ENCODE peak calls at places on chromosomes 2 and 18, in ten cellular contexts. One of them, this sample, is unnamed.

GRCh38 chr18:67865400-67865799 is 348.9 kb upstream of the DSEL start:
- DNase-seq in astrocyte: no peak
- DNase-seq in K562: no peak
- DNase-seq in WERI-Rb-1: no peak
- DNase-seq in IMR-90: no peak
- DNase-seq in left ventricle myocardium inferior: no peak
- DNase-seq in sigmoid colon: no peak
- DNase-seq in lower lobe of right lung: no peak
- DNase-seq in naive thymus-derived CD4-positive, alpha-beta T cell: no peak
- DNase-seq in spleen: no peak
- DNase-seq in this sample: no peak

GRCh38 chr18:34358923-34359322 is 134.2 kb upstream of the NOL4 start:
- DNase-seq in astrocyte: no peak
- DNase-seq in K562: no peak
- DNase-seq in WERI-Rb-1: no peak
- DNase-seq in IMR-90: no peak
- DNase-seq in left ventricle myocardium inferior: no peak
- DNase-seq in sigmoid colon: no peak
- DNase-seq in lower lobe of right lung: no peak
- DNase-seq in naive thymus-derived CD4-positive, alpha-beta T cell: no peak
- DNase-seq in spleen: no peak
- DNase-seq in this sample: no peak

GRCh38 chr2:183519371-183520056 is 395.3 kb downstream of the NUP35 start:
- DNase-seq in astrocyte: no peak
- DNase-seq in K562: no peak
- DNase-seq in WERI-Rb-1: no peak
- DNase-seq in IMR-90: no peak
- DNase-seq in left ventricle myocardium inferior: no peak
- DNase-seq in sigmoid colon: no peak
- DNase-seq in lower lobe of right lung: no peak
- DNase-seq in naive thymus-derived CD4-positive, alpha-beta T cell: no peak
- DNase-seq in spleen: no peak
- DNase-seq in this sample: peak; percentile 32

GRCh38 chr2:126449677-126450076 is 206.3 kb upstream of the GYPC start:
- DNase-seq in astrocyte: no peak
- DNase-seq in K562: no peak
- DNase-seq in WERI-Rb-1: no peak
- DNase-seq in IMR-90: no peak
- DNase-seq in left ventricle myocardium inferior: no peak
- DNase-seq in sigmoid colon: no peak
- DNase-seq in lower lobe of right lung: no peak
- DNase-seq in naive thymus-derived CD4-positive, alpha-beta T cell: no peak
- DNase-seq in spleen: no peak
- DNase-seq in this sample: no peak

GRCh38 chr2:101596346-101596745 is 101.2 kb upstream of the MAP4K4 start:
- DNase-seq in astrocyte: peak; percentile 43
- DNase-seq in K562: no peak
- DNase-seq in WERI-Rb-1: no peak
- DNase-seq in IMR-90: peak; percentile 5
- DNase-seq in left ventricle myocardium inferior: no peak
- DNase-seq in sigmoid colon: no peak
- DNase-seq in lower lobe of right lung: no peak
- DNase-seq in naive thymus-derived CD4-positive, alpha-beta T cell: no peak
- DNase-seq in spleen: no peak
- DNase-seq in this sample: no peak

GRCh38 chr18:28606686-28607085 is 429.8 kb upstream of the CDH2 start:
- DNase-seq in astrocyte: no peak
- DNase-seq in K562: no peak
- DNase-seq in WERI-Rb-1: no peak
- DNase-seq in IMR-90: peak; percentile 1
- DNase-seq in left ventricle myocardium inferior: no peak
- DNase-seq in sigmoid colon: no peak
- DNase-seq in lower lobe of right lung: no peak
- DNase-seq in naive thymus-derived CD4-positive, alpha-beta T cell: no peak
- DNase-seq in spleen: no peak
- DNase-seq in this sample: no peak

GRCh38 chr18:50507120-50507590 is 52.7 kb upstream of the MAPK4 start:
- DNase-seq in astrocyte: no peak
- DNase-seq in K562: peak; percentile 20
- DNase-seq in WERI-Rb-1: peak; percentile 79
- DNase-seq in IMR-90: no peak
- DNase-seq in left ventricle myocardium inferior: peak; percentile 31
- DNase-seq in sigmoid colon: peak; percentile 72
- DNase-seq in lower lobe of right lung: no peak
- DNase-seq in naive thymus-derived CD4-positive, alpha-beta T cell: no peak
- DNase-seq in spleen: no peak
- DNase-seq in this sample: peak; percentile 12

GRCh38 chr2:125471963-125472362 is 1184.0 kb upstream of the GYPC start:
- DNase-seq in astrocyte: no peak
- DNase-seq in K562: no peak
- DNase-seq in WERI-Rb-1: peak; percentile 38
- DNase-seq in IMR-90: peak; percentile 38
- DNase-seq in left ventricle myocardium inferior: no peak
- DNase-seq in sigmoid colon: no peak
- DNase-seq in lower lobe of right lung: no peak
- DNase-seq in naive thymus-derived CD4-positive, alpha-beta T cell: no peak
- DNase-seq in spleen: no peak
- DNase-seq in this sample: no peak

GRCh38 chr2:128772671-128773070 is 454.0 kb upstream of the HS6ST1 start:
- DNase-seq in astrocyte: no peak
- DNase-seq in K562: no peak
- DNase-seq in WERI-Rb-1: no peak
- DNase-seq in IMR-90: no peak
- DNase-seq in left ventricle myocardium inferior: no peak
- DNase-seq in sigmoid colon: peak; percentile 25
- DNase-seq in lower lobe of right lung: no peak
- DNase-seq in naive thymus-derived CD4-positive, alpha-beta T cell: no peak
- DNase-seq in spleen: peak; percentile 59
- DNase-seq in this sample: no peak

GRCh38 chr2:164535280-164536025 is 85.8 kb downstream of the GRB14 start:
- DNase-seq in astrocyte: no peak
- DNase-seq in K562: no peak
- DNase-seq in WERI-Rb-1: no peak
- DNase-seq in IMR-90: no peak
- DNase-seq in left ventricle myocardium inferior: no peak
- DNase-seq in sigmoid colon: no peak
- DNase-seq in lower lobe of right lung: no peak
- DNase-seq in naive thymus-derived CD4-positive, alpha-beta T cell: no peak
- DNase-seq in spleen: no peak
- DNase-seq in this sample: no peak
- H3K27ac ChIP-seq in astrocyte: no peak overlapping the region
- H3K27ac ChIP-seq in K562: no peak overlapping the region
- H3K27ac ChIP-seq in WERI-Rb-1: no peak overlapping the region
- H3K27ac ChIP-seq in IMR-90: no peak overlapping the region
- H3K27ac ChIP-seq in left ventricle myocardium inferior: no peak overlapping the region
- H3K27ac ChIP-seq in sigmoid colon: no peak overlapping the region
- H3K27ac ChIP-seq in lower lobe of right lung: no peak overlapping the region
- H3K27ac ChIP-seq in naive thymus-derived CD4-positive, alpha-beta T cell: no peak overlapping the region
- H3K27ac ChIP-seq in spleen: no peak overlapping the region
- H3K27ac ChIP-seq in this sample: no peak overlapping the region

DNA sequence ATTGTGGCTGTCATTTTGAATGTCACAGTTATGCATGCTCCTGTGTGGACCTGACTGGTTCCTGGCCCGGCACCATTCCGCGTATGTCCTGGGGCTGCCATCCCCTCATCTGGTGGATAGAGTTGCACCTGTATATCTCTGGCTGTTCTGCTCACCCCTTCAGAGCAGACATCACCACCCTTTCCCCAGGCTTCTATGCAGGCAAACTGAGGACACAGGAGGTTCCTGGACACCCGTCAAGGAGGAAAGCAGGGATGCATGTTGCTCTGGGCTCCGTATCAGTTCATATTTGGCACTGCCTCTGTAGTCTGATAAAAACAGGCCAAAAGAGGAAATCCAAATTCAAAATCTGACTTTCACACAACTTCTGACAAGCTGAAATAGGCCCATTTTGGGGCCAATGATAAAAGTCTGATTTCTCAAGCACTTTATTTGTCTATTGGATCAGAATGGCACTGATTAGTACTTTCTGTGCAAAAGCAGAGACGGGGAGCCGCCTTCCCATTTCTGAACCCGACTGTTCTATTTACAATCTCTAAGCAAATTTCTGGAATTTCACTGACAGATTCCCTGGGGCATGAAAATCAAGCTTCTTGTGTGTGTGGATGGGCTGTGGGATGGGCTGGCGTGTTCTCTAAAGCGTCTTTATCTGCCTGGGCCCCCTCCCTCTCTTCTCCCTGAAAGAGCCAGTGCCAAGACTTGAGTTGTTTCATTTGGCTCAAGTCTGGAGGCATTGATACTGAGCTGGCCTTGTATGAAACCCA is 96.9 kb downstream of the SETBP1 start:
- DNase-seq in astrocyte: no peak
- DNase-seq in K562: no peak
- DNase-seq in WERI-Rb-1: no peak
- DNase-seq in IMR-90: no peak
- DNase-seq in left ventricle myocardium inferior: peak; percentile 46
- DNase-seq in sigmoid colon: no peak
- DNase-seq in lower lobe of right lung: no peak
- DNase-seq in naive thymus-derived CD4-positive, alpha-beta T cell: no peak
- DNase-seq in spleen: no peak
- DNase-seq in this sample: no peak
- H3K27ac ChIP-seq in astrocyte: no peak overlapping the region
- H3K27ac ChIP-seq in K562: no peak overlapping the region
- H3K27ac ChIP-seq in WERI-Rb-1: no peak overlapping the region
- H3K27ac ChIP-seq in IMR-90: no peak overlapping the region
- H3K27ac ChIP-seq in left ventricle myocardium inferior: peak overlapping the region; percentile 68
- H3K27ac ChIP-seq in sigmoid colon: peak overlapping the region; percentile 28
- H3K27ac ChIP-seq in lower lobe of right lung: peak overlapping the region; percentile 3
- H3K27ac ChIP-seq in naive thymus-derived CD4-positive, alpha-beta T cell: no peak overlapping the region
- H3K27ac ChIP-seq in spleen: no peak overlapping the region
- H3K27ac ChIP-seq in this sample: no peak overlapping the region

GRCh38 chr2:74535440-74535965 is 5.8 kb downstream of the HTRA2 start:
- DNase-seq in astrocyte: no peak
- DNase-seq in K562: no peak
- DNase-seq in WERI-Rb-1: no peak
- DNase-seq in IMR-90: no peak
- DNase-seq in left ventricle myocardium inferior: no peak
- DNase-seq in sigmoid colon: no peak
- DNase-seq in lower lobe of right lung: no peak
- DNase-seq in naive thymus-derived CD4-positive, alpha-beta T cell: no peak
- DNase-seq in spleen: peak; percentile 41
- DNase-seq in this sample: no peak

GRCh38 chr2:74533464-74533863 is 3.7 kb downstream of the HTRA2 start:
- DNase-seq in astrocyte: no peak
- DNase-seq in K562: no peak
- DNase-seq in WERI-Rb-1: no peak
- DNase-seq in IMR-90: no peak
- DNase-seq in left ventricle myocardium inferior: no peak
- DNase-seq in sigmoid colon: no peak
- DNase-seq in lower lobe of right lung: no peak
- DNase-seq in naive thymus-derived CD4-positive, alpha-beta T cell: no peak
- DNase-seq in spleen: peak; percentile 49
- DNase-seq in this sample: no peak

GRCh38 chr2:74536166-74536950 is 6.6 kb downstream of the HTRA2 start:
- DNase-seq in astrocyte: no peak
- DNase-seq in K562: no peak
- DNase-seq in WERI-Rb-1: no peak
- DNase-seq in IMR-90: no peak
- DNase-seq in left ventricle myocardium inferior: no peak
- DNase-seq in sigmoid colon: no peak
- DNase-seq in lower lobe of right lung: no peak
- DNase-seq in naive thymus-derived CD4-positive, alpha-beta T cell: no peak
- DNase-seq in spleen: peak; percentile 71
- DNase-seq in this sample: no peak

GRCh38 chr2:74532222-74532621 is 2.5 kb downstream of the HTRA2 start:
- DNase-seq in astrocyte: no peak
- DNase-seq in K562: no peak
- DNase-seq in WERI-Rb-1: no peak
- DNase-seq in IMR-90: peak; percentile 66
- DNase-seq in left ventricle myocardium inferior: no peak
- DNase-seq in sigmoid colon: no peak
- DNase-seq in lower lobe of right lung: no peak
- DNase-seq in naive thymus-derived CD4-positive, alpha-beta T cell: peak; percentile 47
- DNase-seq in spleen: no peak
- DNase-seq in this sample: peak; percentile 57

GRCh38 chr2:74534411-74534810 is 4.7 kb downstream of the HTRA2 start:
- DNase-seq in astrocyte: no peak
- DNase-seq in K562: no peak
- DNase-seq in WERI-Rb-1: no peak
- DNase-seq in IMR-90: no peak
- DNase-seq in left ventricle myocardium inferior: no peak
- DNase-seq in sigmoid colon: no peak
- DNase-seq in lower lobe of right lung: no peak
- DNase-seq in naive thymus-derived CD4-positive, alpha-beta T cell: no peak
- DNase-seq in spleen: peak; percentile 72
- DNase-seq in this sample: no peak
- H3K27ac ChIP-seq in astrocyte: no peak overlapping the region
- H3K27ac ChIP-seq in K562: no peak overlapping the region
- H3K27ac ChIP-seq in WERI-Rb-1: no peak overlapping the region
- H3K27ac ChIP-seq in IMR-90: no peak overlapping the region
- H3K27ac ChIP-seq in left ventricle myocardium inferior: no peak overlapping the region
- H3K27ac ChIP-seq in sigmoid colon: no peak overlapping the region
- H3K27ac ChIP-seq in lower lobe of right lung: no peak overlapping the region
- H3K27ac ChIP-seq in naive thymus-derived CD4-positive, alpha-beta T cell: no peak overlapping the region
- H3K27ac ChIP-seq in spleen: no peak overlapping the region
- H3K27ac ChIP-seq in this sample: no peak overlapping the region

GRCh38 chr2:117984208-117984607 is 29.7 kb downstream of the CCDC93 start:
- DNase-seq in astrocyte: no peak
- DNase-seq in K562: no peak
- DNase-seq in WERI-Rb-1: no peak
- DNase-seq in IMR-90: no peak
- DNase-seq in left ventricle myocardium inferior: no peak
- DNase-seq in sigmoid colon: no peak
- DNase-seq in lower lobe of right lung: no peak
- DNase-seq in naive thymus-derived CD4-positive, alpha-beta T cell: no peak
- DNase-seq in spleen: no peak
- DNase-seq in this sample: no peak

GRCh38 chr2:117981810-117982209 is 32.1 kb downstream of the CCDC93 start:
- DNase-seq in astrocyte: no peak
- DNase-seq in K562: no peak
- DNase-seq in WERI-Rb-1: no peak
- DNase-seq in IMR-90: no peak
- DNase-seq in left ventricle myocardium inferior: no peak
- DNase-seq in sigmoid colon: no peak
- DNase-seq in lower lobe of right lung: no peak
- DNase-seq in naive thymus-derived CD4-positive, alpha-beta T cell: no peak
- DNase-seq in spleen: no peak
- DNase-seq in this sample: peak; percentile 7

GRCh38 chr2:117980783-117981676 is 32.8 kb downstream of the CCDC93 start:
- DNase-seq in astrocyte: peak; percentile 95
- DNase-seq in K562: no peak
- DNase-seq in WERI-Rb-1: no peak
- DNase-seq in IMR-90: peak; percentile 92
- DNase-seq in left ventricle myocardium inferior: no peak
- DNase-seq in sigmoid colon: no peak
- DNase-seq in lower lobe of right lung: no peak
- DNase-seq in naive thymus-derived CD4-positive, alpha-beta T cell: no peak
- DNase-seq in spleen: peak; percentile 34
- DNase-seq in this sample: peak; percentile 7

GRCh38 chr2:117983040-117983439 is 30.8 kb downstream of the CCDC93 start:
- DNase-seq in astrocyte: peak; percentile 92
- DNase-seq in K562: no peak
- DNase-seq in WERI-Rb-1: no peak
- DNase-seq in IMR-90: no peak
- DNase-seq in left ventricle myocardium inferior: no peak
- DNase-seq in sigmoid colon: no peak
- DNase-seq in lower lobe of right lung: no peak
- DNase-seq in naive thymus-derived CD4-positive, alpha-beta T cell: no peak
- DNase-seq in spleen: no peak
- DNase-seq in this sample: no peak

GRCh38 chr2:117982376-117983033 is 31.4 kb downstream of the CCDC93 start:
- DNase-seq in astrocyte: no peak
- DNase-seq in K562: peak; percentile 21
- DNase-seq in WERI-Rb-1: no peak
- DNase-seq in IMR-90: no peak
- DNase-seq in left ventricle myocardium inferior: no peak
- DNase-seq in sigmoid colon: no peak
- DNase-seq in lower lobe of right lung: no peak
- DNase-seq in naive thymus-derived CD4-positive, alpha-beta T cell: no peak
- DNase-seq in spleen: peak; percentile 57
- DNase-seq in this sample: peak; percentile 54
- H3K27ac ChIP-seq in astrocyte: peak overlapping the region; percentile 97
- H3K27ac ChIP-seq in K562: no peak overlapping the region
- H3K27ac ChIP-seq in WERI-Rb-1: no peak overlapping the region
- H3K27ac ChIP-seq in IMR-90: no peak overlapping the region
- H3K27ac ChIP-seq in left ventricle myocardium inferior: no peak overlapping the region
- H3K27ac ChIP-seq in sigmoid colon: no peak overlapping the region
- H3K27ac ChIP-seq in lower lobe of right lung: no peak overlapping the region
- H3K27ac ChIP-seq in naive thymus-derived CD4-positive, alpha-beta T cell: no peak overlapping the region
- H3K27ac ChIP-seq in spleen: no peak overlapping the region
- H3K27ac ChIP-seq in this sample: no peak overlapping the region